ENCODE peak calls at places on chromosomes 6 and 20, in five cellular contexts. One of them, this sample, is unnamed.

GRCh38 chr6:30818426-30818841 is 65.9 kb upstream of the DDR1 start:
- DNase-seq in mesenchymal stem cell: peak
- DNase-seq in fibroblast of mammary gland: peak
- DNase-seq in caudate nucleus: no peak
- DNase-seq in astrocyte of the hippocampus: peak
- DNase-seq in this sample: peak

GRCh38 chr6:166005401-166005845 is 162.2 kb downstream of the TBXT start:
- DNase-seq in mesenchymal stem cell: peak
- DNase-seq in fibroblast of mammary gland: peak
- DNase-seq in caudate nucleus: no peak
- DNase-seq in astrocyte of the hippocampus: peak
- DNase-seq in this sample: peak

GRCh38 chr6:106847116-106847515 is 127.4 kb downstream of the CD24 start:
- DNase-seq in mesenchymal stem cell: no peak
- DNase-seq in fibroblast of mammary gland: no peak
- DNase-seq in caudate nucleus: no peak
- DNase-seq in astrocyte of the hippocampus: no peak
- DNase-seq in this sample: no peak

GRCh38 chr6:169266746-169267629 is 13.3 kb upstream of the THBS2 start:
- DNase-seq in mesenchymal stem cell: no peak
- DNase-seq in fibroblast of mammary gland: peak
- DNase-seq in caudate nucleus: no peak
- DNase-seq in astrocyte of the hippocampus: no peak
- DNase-seq in this sample: no peak

GRCh38 chr20:36670665-36671357 is 24.8 kb upstream of the SLA2 start:
- DNase-seq in mesenchymal stem cell: no peak
- DNase-seq in fibroblast of mammary gland: no peak
- DNase-seq in caudate nucleus: no peak
- DNase-seq in astrocyte of the hippocampus: no peak
- DNase-seq in this sample: no peak

GRCh38 chr20:58070664-58071499 is 157.6 kb downstream of the ANKRD60 start:
- DNase-seq in mesenchymal stem cell: no peak
- DNase-seq in fibroblast of mammary gland: no peak
- DNase-seq in caudate nucleus: no peak
- DNase-seq in astrocyte of the hippocampus: no peak
- DNase-seq in this sample: no peak

GRCh38 chr20:33516882-33517281 is 27.0 kb downstream of the CBFA2T2 start:
- DNase-seq in mesenchymal stem cell: peak
- DNase-seq in fibroblast of mammary gland: peak
- DNase-seq in caudate nucleus: no peak
- DNase-seq in astrocyte of the hippocampus: peak
- DNase-seq in this sample: no peak

GRCh38 chr6:162313922-162314660 is 413.5 kb downstream of the PRKN start:
- DNase-seq in mesenchymal stem cell: peak
- DNase-seq in fibroblast of mammary gland: peak
- DNase-seq in caudate nucleus: no peak
- DNase-seq in astrocyte of the hippocampus: peak
- DNase-seq in this sample: peak

GRCh38 chr6:151723152-151723551 is 84.3 kb upstream of the ESR1 start:
- DNase-seq in mesenchymal stem cell: no peak
- DNase-seq in fibroblast of mammary gland: no peak
- DNase-seq in caudate nucleus: no peak
- DNase-seq in astrocyte of the hippocampus: no peak
- DNase-seq in this sample: no peak

GRCh38 chr6:140850438-140850837 is 1282.3 kb upstream of the GJE1 start:
- DNase-seq in mesenchymal stem cell: peak
- DNase-seq in fibroblast of mammary gland: peak
- DNase-seq in caudate nucleus: no peak
- DNase-seq in astrocyte of the hippocampus: peak
- DNase-seq in this sample: no peak

GRCh38 chr6:125529061-125529460 is 220.4 kb upstream of the HEY2 start:
- DNase-seq in mesenchymal stem cell: no peak
- DNase-seq in fibroblast of mammary gland: no peak
- DNase-seq in caudate nucleus: no peak
- DNase-seq in astrocyte of the hippocampus: no peak
- DNase-seq in this sample: no peak

GRCh38 chr6:89940225-89941027 is 46.2 kb downstream of the GJA10 start:
- DNase-seq in mesenchymal stem cell: peak
- DNase-seq in fibroblast of mammary gland: peak
- DNase-seq in caudate nucleus: peak
- DNase-seq in astrocyte of the hippocampus: peak
- DNase-seq in this sample: peak

GRCh38 chr6:44556046-44556445 is 168.5 kb downstream of the CDC5L start:
- DNase-seq in mesenchymal stem cell: no peak
- DNase-seq in fibroblast of mammary gland: no peak
- DNase-seq in caudate nucleus: no peak
- DNase-seq in astrocyte of the hippocampus: no peak
- DNase-seq in this sample: no peak

GRCh38 chr20:62737971-62738881 is 29.6 kb downstream of the NTSR1 start:
- DNase-seq in mesenchymal stem cell: no peak
- DNase-seq in fibroblast of mammary gland: no peak
- DNase-seq in caudate nucleus: no peak
- DNase-seq in astrocyte of the hippocampus: no peak
- DNase-seq in this sample: no peak

GRCh38 chr6:142871910-142872331 is 73.1 kb downstream of the HIVEP2 start:
- DNase-seq in mesenchymal stem cell: peak
- DNase-seq in fibroblast of mammary gland: peak
- DNase-seq in caudate nucleus: no peak
- DNase-seq in astrocyte of the hippocampus: peak
- DNase-seq in this sample: peak

GRCh38 chr6:146850238-146850896 is 251.6 kb downstream of the ADGB start:
- DNase-seq in mesenchymal stem cell: peak
- DNase-seq in fibroblast of mammary gland: peak
- DNase-seq in caudate nucleus: no peak
- DNase-seq in astrocyte of the hippocampus: peak
- DNase-seq in this sample: no peak